ENCODE peak calls at places on chromosomes 7 and 10, in five cellular contexts. D is T-cell, O is NCI-H1105 treated with DMSO at 0.1 percent for 48 hours, K is NCI-H1417, I is GM13976. F is an unnamed sample.

GRCh38 chr7:94195813-94196212 is 191.7 kb upstream of the BET1 start:
- DNase-seq in I (no peak), D (no peak), O (no peak), K (no peak), F (no peak)

GRCh38 chr7:28853150-28853549 is 105.0 kb downstream of the TRIL start:
- DNase-seq in I (no peak), D (no peak), K (no peak), O (no peak), F (no peak)

GRCh38 chr7:91922857-91923256 is 17.8 kb upstream of the AKAP9 start:
- DNase-seq in I (no peak), D (no peak), O (no peak), K (no peak), F (no peak)

GRCh38 chr7:137760111-137760510 is 86.7 kb downstream of the DGKI start:
- DNase-seq in K (no peak), O (peak), I (no peak), D (no peak), F (no peak)

GRCh38 chr7:74586258-74587200 is 71.0 kb upstream of the GTF2I start:
- DNase-seq in K (no peak), O (no peak), D (no peak), I (no peak), F (no peak)

GRCh38 chr10:132709471-132709951 is 76.4 kb downstream of the NKX6-2 start:
- DNase-seq in O (no peak), D (no peak), I (no peak), K (no peak), F (no peak)

GRCh38 chr7:130387628-130388403 is 7.5 kb downstream of the CPA1 start:
- DNase-seq in K (no peak), O (no peak), I (no peak), D (no peak), F (no peak)

GRCh38 chr10:80110986-80111385 is 21.5 kb upstream of the PLAC9 start:
- DNase-seq in K (no peak), O (no peak), I (no peak), D (no peak), F (no peak)

GRCh38 chr10:8116926-8117493 is 62.5 kb downstream of the GATA3 start:
- DNase-seq in D (no peak), O (no peak), I (no peak), K (no peak), F (no peak)

GRCh38 chr7:74203157-74203556 is 6.6 kb upstream of the LAT2 start:
- DNase-seq in I (no peak), K (no peak), O (no peak), D (no peak), F (no peak)

GRCh38 chr10:49783645-49784044 is 21.5 kb upstream of the OGDHL start:
- DNase-seq in K (peak), I (no peak), O (no peak), D (no peak), F (no peak)

GRCh38 chr7:1576521-1577253 is 6.9 kb upstream of the PSMG3 start:
- DNase-seq in D (no peak), O (no peak), K (no peak), I (no peak), F (no peak)

GRCh38 chr10:31064334-31064733 is 32.7 kb upstream of the ZNF438 start:
- DNase-seq in D (no peak), I (no peak), K (no peak), O (no peak), F (no peak)

GRCh38 chr10:19500959-19501358 is 315.3 kb upstream of the PLXDC2 start:
- DNase-seq in O (no peak), K (no peak), I (no peak), D (no peak), F (no peak)

GRCh38 chr7:92133133-92133736 is 1.0 kb downstream of the CYP51A1 start:
- DNase-seq in K (no peak), O (no peak), D (no peak), I (no peak), F (no peak)

GRCh38 chr7:17123020-17123419 is 175.4 kb upstream of the AHR start:
- DNase-seq in D (no peak), I (no peak), K (no peak), O (no peak), F (no peak)

GRCh38 chr7:48296976-48297375 is 125.7 kb downstream of the ABCA13 start:
- DNase-seq in I (no peak), D (no peak), O (no peak), K (no peak), F (no peak)

GRCh38 chr7:44272981-44273380 is 52.4 kb downstream of the CAMK2B start:
- DNase-seq in D (no peak), O (no peak), K (no peak), I (no peak), F (no peak)

GRCh38 chr10:48620719-48621118 is 15.8 kb upstream of the ARHGAP22 start:
- DNase-seq in K (no peak), D (no peak), I (no peak), O (no peak), F (no peak)

GRCh38 chr7:73823873-73824597 is 6.8 kb upstream of the CLDN4 start:
- DNase-seq in I (no peak), K (no peak), O (no peak), D (no peak), F (no peak)

GRCh38 chr7:151271699-151272355 is 23.3 kb upstream of the SMARCD3 start:
- DNase-seq in D (no peak), K (no peak), I (no peak), O (no peak), F (no peak)

GRCh38 chr7:101983147-101983811 is 165.9 kb downstream of the CUX1 start:
- DNase-seq in I (no peak), O (no peak), K (no peak), D (no peak), F (no peak)

GRCh38 chr7:81499262-81500116 is 270.4 kb downstream of the HGF start:
- DNase-seq in K (peak), O (peak), I (peak), D (no peak), F (no peak)

GRCh38 chr7:3285652-3286051 is 15.4 kb upstream of the SDK1 start:
- DNase-seq in D (no peak), O (no peak), I (no peak), K (no peak), F (no peak)

GRCh38 chr10:86399879-86400704 is 33.5 kb upstream of the GRID1 start:
- DNase-seq in K (peak), O (peak), I (peak), D (peak), F (peak)

GRCh38 chr10:122495406-122496340 is 34.3 kb downstream of the HTRA1 start:
- DNase-seq in K (no peak), O (no peak), D (no peak), I (no peak), F (no peak)

GRCh38 chr7:8259586-8260222 is 2.3 kb downstream of the ICA1 start:
- DNase-seq in I (no peak), O (no peak), K (no peak), D (no peak), F (no peak)

GRCh38 chr10:124966008-124966407 is 24.1 kb downstream of the ZRANB1 start:
- DNase-seq in O (no peak), I (no peak), K (no peak), D (no peak), F (no peak)

GRCh38 chr7:112173214-112173905 is 32.8 kb downstream of the DOCK4 start:
- DNase-seq in D (no peak), O (peak), I (no peak), K (no peak), F (no peak)

GRCh38 chr7:108004220-108005142 is 1.5 kb upstream of the LAMB1 start:
- DNase-seq in D (no peak), O (no peak), K (no peak), I (no peak), F (no peak)

GRCh38 chr7:69341288-69341687 is 257.0 kb upstream of the AUTS2 start:
- DNase-seq in D (no peak), I (no peak), K (no peak), O (no peak), F (no peak)

GRCh38 chr10:116688241-116688711 is 54.1 kb downstream of the HSPA12A start:
- DNase-seq in D (no peak), O (no peak), I (no peak), K (no peak), F (no peak)

F was measured in effector memory CD4-positive, alpha-beta T cell.